ENCODE peak calls at places on chromosomes 2 and 18, in nine cellular contexts. G is astrocyte of the cerebellum; T is heart left ventricle; S is kidney; Q is activated naive CD8-positive, alpha-beta T cell treated with anti-CD3 and anti-CD28 coated beads for 36 hours; K is kidney glomerular epithelial cell; E is HEK293T; Z is T-helper 9 cell; N is effector CD4-positive, alpha-beta T cell. C is an unnamed sample.

GRCh38 chr2:98912221-98912851 is 23.7 kb downstream of the CRACDL start:
- DNase-seq in K (peak; percentile 91), G (peak; percentile 75), Z (no peak), S (peak; percentile 84), E (no peak), Q (no peak), T (peak; percentile 47), N (no peak), C (peak; percentile 90)

GRCh38 chr2:119681196-119681867 is 2.3 kb downstream of the TMEM177 start:
- DNase-seq in Q (no peak), T (no peak), G (no peak), S (no peak), E (no peak), K (no peak), N (no peak), Z (no peak), C (no peak)

GRCh38 chr2:27221166-27221565 is 4.0 kb downstream of the CAD start:
- DNase-seq in E (no peak), Z (no peak), G (no peak), Q (no peak), T (no peak), N (no peak), S (no peak), K (no peak), C (no peak)

GRCh38 chr2:69253893-69254292 is 133.1 kb downstream of the GFPT1 start:
- DNase-seq in T (no peak), G (peak; percentile 78), E (no peak), N (no peak), K (peak; percentile 88), Z (no peak), Q (no peak), S (no peak), C (peak; percentile 83)

GRCh38 chr18:42807852-42808251 is 307.6 kb downstream of the RIT2 start:
- DNase-seq in K (no peak), N (no peak), Q (no peak), Z (no peak), G (peak; percentile 26), T (no peak), E (no peak), S (no peak), C (no peak)

GRCh38 chr18:32730068-32730467 is 42.8 kb downstream of the KLHL14 start:
- DNase-seq in G (no peak), N (no peak), T (no peak), Z (no peak), S (no peak), Q (no peak), K (no peak), E (no peak), C (no peak)

GRCh38 chr2:25825238-25825637 is 53.0 kb downstream of the ASXL2 start:
- DNase-seq in K (no peak), S (no peak), Z (no peak), T (no peak), E (no peak), N (peak; percentile 9), Q (peak; percentile 60), G (no peak), C (no peak)

GRCh38 chr2:218878486-218878885 is 2.2 kb upstream of the WNT10A start:
- DNase-seq in S (peak; percentile 9), Q (no peak), Z (no peak), K (no peak), G (no peak), T (no peak), E (no peak), N (no peak), C (no peak)